ENCODE peak calls at places on chromosomes 3 and 15, in five cellular contexts. One of them, this sample, is unnamed.

GRCh38 chr15:85615930-85616329 is 178.8 kb downstream of the KLHL25 start:
- DNase-seq in DMS153: no peak
- DNase-seq in activated T-cell treated with anti-CD3 and anti-CD28 coated beads, Interleukin-2, amount 50 U/mL, for 72 hours: peak
- DNase-seq in NCI-H1092 treated with DMSO at 0.1 percent for 48 hours: no peak
- DNase-seq in A549: peak
- DNase-seq in this sample: no peak

GRCh38 chr3:152444029-152444641 is 175.4 kb downstream of the MBNL1 start:
- DNase-seq in NCI-H1092 treated with DMSO at 0.1 percent for 48 hours: peak
- DNase-seq in activated T-cell treated with anti-CD3 and anti-CD28 coated beads, Interleukin-2, amount 50 U/mL, for 72 hours: no peak
- DNase-seq in DMS153: peak
- DNase-seq in A549: peak
- DNase-seq in this sample: no peak

GRCh38 chr15:91108421-91108820 is 8.4 kb downstream of the SV2B start:
- DNase-seq in activated T-cell treated with anti-CD3 and anti-CD28 coated beads, Interleukin-2, amount 50 U/mL, for 72 hours: no peak
- DNase-seq in NCI-H1092 treated with DMSO at 0.1 percent for 48 hours: no peak
- DNase-seq in A549: no peak
- DNase-seq in DMS153: no peak
- DNase-seq in this sample: no peak

GRCh38 chr3:41881233-41881821 is 80.6 kb downstream of the ULK4 start:
- DNase-seq in DMS153: no peak
- DNase-seq in activated T-cell treated with anti-CD3 and anti-CD28 coated beads, Interleukin-2, amount 50 U/mL, for 72 hours: peak
- DNase-seq in A549: no peak
- DNase-seq in NCI-H1092 treated with DMSO at 0.1 percent for 48 hours: peak
- DNase-seq in this sample: no peak

GRCh38 chr15:100043069-100043641 is 298.6 kb downstream of the ADAMTS17 start:
- DNase-seq in A549: no peak
- DNase-seq in NCI-H1092 treated with DMSO at 0.1 percent for 48 hours: no peak
- DNase-seq in DMS153: no peak
- DNase-seq in activated T-cell treated with anti-CD3 and anti-CD28 coated beads, Interleukin-2, amount 50 U/mL, for 72 hours: no peak
- DNase-seq in this sample: no peak

GRCh38 chr15:45544266-45545023 is 21.9 kb upstream of the SLC30A4 start:
- DNase-seq in A549: no peak
- DNase-seq in DMS153: no peak
- DNase-seq in activated T-cell treated with anti-CD3 and anti-CD28 coated beads, Interleukin-2, amount 50 U/mL, for 72 hours: no peak
- DNase-seq in NCI-H1092 treated with DMSO at 0.1 percent for 48 hours: no peak
- DNase-seq in this sample: no peak

GRCh38 chr15:100919481-100920405 is 586 bp downstream of the LRRK1 start:
- DNase-seq in A549: peak
- DNase-seq in activated T-cell treated with anti-CD3 and anti-CD28 coated beads, Interleukin-2, amount 50 U/mL, for 72 hours: peak
- DNase-seq in NCI-H1092 treated with DMSO at 0.1 percent for 48 hours: no peak
- DNase-seq in DMS153: no peak
- DNase-seq in this sample: peak

GRCh38 chr3:76369170-76369569 is 583.8 kb upstream of the ZNF717 start:
- DNase-seq in DMS153: no peak
- DNase-seq in NCI-H1092 treated with DMSO at 0.1 percent for 48 hours: no peak
- DNase-seq in A549: no peak
- DNase-seq in activated T-cell treated with anti-CD3 and anti-CD28 coated beads, Interleukin-2, amount 50 U/mL, for 72 hours: no peak
- DNase-seq in this sample: no peak